ENCODE peak calls at places on chromosomes 5 and 9, in five cellular contexts. Q, T, B, U and C are unnamed samples.

GRCh38 chr5:138230981-138231589 is 18.0 kb upstream of the CDC23 start:
- DNase-seq in Q (no peak), T (peak; percentile 68), B (no peak), U (no peak), C (no peak)

GRCh38 chr9:22041792-22042191 is 32.7 kb upstream of the CDKN2B start:
- DNase-seq in Q (peak; percentile 60), T (peak; percentile 34), B (no peak), U (peak; percentile 37), C (no peak)

GRCh38 chr5:122751293-122751753 is 23.6 kb upstream of the SNX2 start:
- DNase-seq in Q (no peak), T (peak; percentile 69), B (no peak), U (no peak), C (no peak)

GRCh38 chr9:89985078-89985477 is 380.3 kb downstream of the GADD45G start:
- DNase-seq in Q (no peak), T (no peak), B (no peak), U (no peak), C (no peak)

GRCh38 chr5:1280177-1281037 is 14.5 kb downstream of the TERT start:
- DNase-seq in Q (peak; percentile 33), T (no peak), B (no peak), U (no peak), C (no peak)

GRCh38 chr5:130471-131175 is 38.7 kb downstream of the PLEKHG4B start:
- DNase-seq in Q (no peak), T (peak; percentile 69), B (no peak), U (no peak), C (no peak)

GRCh38 chr5:16593013-16593412 is 23.8 kb downstream of the RETREG1 start:
- DNase-seq in Q (no peak), T (peak; percentile 73), B (no peak), U (no peak), C (no peak)

GRCh38 chr9:105405514-105406131 is 42.2 kb upstream of the FSD1L start:
- DNase-seq in Q (no peak), T (peak; percentile 61), B (no peak), U (no peak), C (no peak)

GRCh38 chr5:87147441-87147840 is 120.2 kb upstream of the RASA1 start:
- DNase-seq in Q (no peak), T (peak; percentile 64), B (no peak), U (no peak), C (no peak)

GRCh38 chr9:77909306-77909705 is 122.3 kb downstream of the GNAQ start:
- DNase-seq in Q (no peak), T (no peak), B (no peak), U (no peak), C (no peak)

GRCh38 chr9:108412755-108413154 is 443.0 kb downstream of the ACTL7B start:
- DNase-seq in Q (no peak), T (no peak), B (no peak), U (no peak), C (peak; percentile 15)

GRCh38 chr9:110994771-110995241 is 43.5 kb downstream of the LPAR1 start:
- DNase-seq in Q (no peak), T (no peak), B (no peak), U (no peak), C (no peak)

GRCh38 chr5:179795863-179796833 is 2.4 kb downstream of the LTC4S start:
- DNase-seq in Q (peak; percentile 92), T (peak; percentile 65), B (peak; percentile 86), U (peak; percentile 86), C (peak; percentile 79)

GRCh38 chr5:140977003-140977402 is 10.7 kb downstream of the PCDHAC2 start:
- DNase-seq in Q (no peak), T (no peak), B (no peak), U (no peak), C (no peak)

GRCh38 chr9:136854842-136855460 is 2.8 kb downstream of the MAMDC4 start:
- DNase-seq in Q (no peak), T (no peak), B (no peak), U (no peak), C (no peak)

GRCh38 chr5:1558945-1559344 is 35.2 kb upstream of the LPCAT1 start:
- DNase-seq in Q (no peak), T (no peak), B (no peak), U (no peak), C (no peak)

GRCh38 chr5:106080540-106080939 is 1590.2 kb downstream of the EFNA5 start:
- DNase-seq in Q (no peak), T (no peak), B (no peak), U (no peak), C (no peak)

GRCh38 chr9:37335238-37335637 is 87.3 kb upstream of the GRHPR start:
- DNase-seq in Q (no peak), T (no peak), B (no peak), U (no peak), C (no peak)
- H3K4me1 ChIP-seq in Q (no peaks in the 10 kb centered on the region), T (no peaks in the 10 kb centered on the region), B (no peaks in the 10 kb centered on the region), U (no peaks in the 10 kb centered on the region), C (no peaks in the 10 kb centered on the region)

GRCh38 chr9:98728500-98728899 is 19.8 kb upstream of the GABBR2 start:
- DNase-seq in Q (no peak), T (no peak), B (no peak), U (no peak), C (no peak)

GRCh38 chr9:98727428-98727827 is 18.7 kb upstream of the GABBR2 start:
- DNase-seq in Q (no peak), T (no peak), B (no peak), U (peak; percentile 20), C (no peak)

GRCh38 chr9:98724810-98725530 is 16.2 kb upstream of the GABBR2 start:
- DNase-seq in Q (no peak), T (no peak), B (no peak), U (no peak), C (no peak)

GRCh38 chr9:98730914-98731313 is 22.2 kb upstream of the GABBR2 start:
- DNase-seq in Q (no peak), T (no peak), B (no peak), U (no peak), C (no peak)

GRCh38 chr9:98726735-98727134 is 18.0 kb upstream of the GABBR2 start:
- DNase-seq in Q (no peak), T (peak; percentile 34), B (no peak), U (no peak), C (no peak)
- TF ChIP-seq CTCF in Q (no peak), T (no peak), B (no peak), U (no peak), C (no peak)

DNA sequence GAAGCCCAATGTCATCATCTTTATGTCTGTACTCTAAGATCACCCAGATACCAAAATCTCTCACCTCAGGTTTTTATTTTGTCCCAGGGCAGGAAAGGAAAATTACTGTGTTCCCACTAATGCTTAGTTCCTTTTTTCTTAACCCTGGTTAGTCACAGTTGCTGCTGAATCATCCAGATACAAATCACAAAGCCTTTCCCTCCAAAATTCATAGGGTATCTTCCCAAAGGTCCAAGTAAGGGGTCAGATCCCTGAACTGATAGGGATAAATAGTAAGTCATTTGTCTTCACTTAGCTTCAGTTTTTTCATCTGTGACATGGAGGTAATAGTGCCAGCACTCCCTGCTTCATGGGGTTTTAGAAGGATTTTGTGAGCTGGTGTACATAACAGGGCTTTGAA is 2.2 kb downstream of the PLCXD3 start:
- DNase-seq in Q (no peak), T (no peak), B (no peak), U (no peak), C (no peak)
- H3K27me3 ChIP-seq in Q (peaks cover 21% of the 10 kb centered on the region), T (peaks cover 24% of the 10 kb centered on the region), B (no peaks in the 10 kb centered on the region), U (no peaks in the 10 kb centered on the region), C (no peaks in the 10 kb centered on the region)

DNA sequence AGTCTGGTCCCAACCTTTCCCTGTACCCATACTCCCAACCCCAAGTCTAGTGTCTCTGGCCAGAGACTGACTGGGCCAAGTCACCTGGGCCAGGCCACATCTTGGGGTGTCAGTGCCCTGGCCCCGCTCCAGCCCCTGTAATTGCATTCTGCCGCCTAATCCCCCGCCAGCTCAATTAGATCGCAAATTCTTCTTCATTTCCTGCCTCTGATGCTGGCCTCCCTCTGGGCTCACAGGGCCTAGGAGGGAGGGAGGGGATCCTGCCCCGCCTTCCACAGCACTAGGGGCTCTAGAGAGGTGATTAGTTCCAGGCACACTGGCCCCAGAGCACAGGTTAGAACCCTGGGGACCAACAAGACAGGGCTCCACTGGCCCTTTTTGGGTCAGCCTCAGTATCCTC is 5.5 kb downstream of the CXXC5 start:
- DNase-seq in Q (no peak), T (no peak), B (no peak), U (no peak), C (no peak)
- H3K4me1 ChIP-seq in Q (peaks cover 92% of the 10 kb centered on the region), T (peaks cover 74% of the 10 kb centered on the region), B (peaks cover 67% of the 10 kb centered on the region), U (peaks cover 83% of the 10 kb centered on the region), C (peaks cover 69% of the 10 kb centered on the region)